ENCODE peak calls at places on chromosome X, in four cellular contexts. One of them, this sample, is unnamed.
A peak's percentile ranks its signal among the peaks of the same experiment; 100 is the strongest.

GRCh38 chrX:46754450-46755075 is 4.4 kb downstream of the SLC9A7 start:
- DNase-seq in WTC11: peak; percentile 16
- DNase-seq in HepG2: no peak
- DNase-seq in K562: no peak
- DNase-seq in this sample: no peak

GRCh38 chrX:104098151-104098808 is 14.0 kb upstream of the ZCCHC18 start:
- DNase-seq in WTC11: peak; percentile 21
- DNase-seq in HepG2: peak; percentile 22
- DNase-seq in K562: peak; percentile 31
- DNase-seq in this sample: peak; percentile 66

GRCh38 chrX:6813836-6814370 is 279.0 kb upstream of the VCX3A start:
- DNase-seq in WTC11: peak; percentile 27
- DNase-seq in HepG2: no peak
- DNase-seq in K562: no peak
- DNase-seq in this sample: no peak

GRCh38 chrX:146055733-146056132 is 238.1 kb downstream of the SLITRK2 start:
- DNase-seq in WTC11: no peak
- DNase-seq in HepG2: no peak
- DNase-seq in K562: no peak
- DNase-seq in this sample: no peak

GRCh38 chrX:48676106-48676892 is 7.3 kb upstream of the WAS start:
- DNase-seq in WTC11: peak; percentile 86
- DNase-seq in HepG2: peak; percentile 84
- DNase-seq in K562: peak; percentile 97
- DNase-seq in this sample: peak; percentile 97

GRCh38 chrX:47587091-47587891 is 5.1 kb downstream of the TIMP1 start:
- DNase-seq in WTC11: no peak
- DNase-seq in HepG2: no peak
- DNase-seq in K562: no peak
- DNase-seq in this sample: no peak

GRCh38 chrX:112163916-112164315 is 81.3 kb upstream of the TRPC5 start:
- DNase-seq in WTC11: no peak
- DNase-seq in HepG2: no peak
- DNase-seq in K562: no peak
- DNase-seq in this sample: no peak

GRCh38 chrX:155270969-155271368 is 6.7 kb upstream of the RAB39B start:
- DNase-seq in WTC11: no peak
- DNase-seq in HepG2: no peak
- DNase-seq in K562: no peak
- DNase-seq in this sample: no peak

GRCh38 chrX:74523870-74524735 is 90.3 kb downstream of the RLIM start:
- DNase-seq in WTC11: no peak
- DNase-seq in HepG2: no peak
- DNase-seq in K562: no peak
- DNase-seq in this sample: no peak

GRCh38 chrX:121333942-121334341 is 286.5 kb downstream of the GLUD2 start:
- DNase-seq in WTC11: no peak
- DNase-seq in HepG2: no peak
- DNase-seq in K562: no peak
- DNase-seq in this sample: no peak

GRCh38 chrX:54659547-54659946 is 129.5 kb downstream of the GNL3L start:
- DNase-seq in WTC11: no peak
- DNase-seq in HepG2: no peak
- DNase-seq in K562: no peak
- DNase-seq in this sample: no peak

GRCh38 chrX:3232262-3232950 is 114.0 kb downstream of the MXRA5 start:
- DNase-seq in WTC11: no peak
- DNase-seq in HepG2: no peak
- DNase-seq in K562: no peak
- DNase-seq in this sample: no peak

GRCh38 chrX:675279-675886 is 44.8 kb downstream of the SHOX start:
- DNase-seq in WTC11: no peak
- DNase-seq in HepG2: no peak
- DNase-seq in K562: no peak
- DNase-seq in this sample: no peak
- TF ChIP-seq SP1 in WTC11: no peak
- TF ChIP-seq SP1 in HepG2: no peak
- TF ChIP-seq SP1 in K562: no peak
- TF ChIP-seq SP1 in this sample: no peak

GRCh38 chrX:17703201-17703600 is 34.1 kb upstream of the SCML1 start:
- DNase-seq in WTC11: no peak
- DNase-seq in HepG2: no peak
- DNase-seq in K562: no peak
- DNase-seq in this sample: no peak
- TF ChIP-seq ELF4 in WTC11: no peak
- TF ChIP-seq ELF4 in HepG2: no peak
- TF ChIP-seq ELF4 in K562: no peak
- TF ChIP-seq ELF4 in this sample: no peak

DNA sequence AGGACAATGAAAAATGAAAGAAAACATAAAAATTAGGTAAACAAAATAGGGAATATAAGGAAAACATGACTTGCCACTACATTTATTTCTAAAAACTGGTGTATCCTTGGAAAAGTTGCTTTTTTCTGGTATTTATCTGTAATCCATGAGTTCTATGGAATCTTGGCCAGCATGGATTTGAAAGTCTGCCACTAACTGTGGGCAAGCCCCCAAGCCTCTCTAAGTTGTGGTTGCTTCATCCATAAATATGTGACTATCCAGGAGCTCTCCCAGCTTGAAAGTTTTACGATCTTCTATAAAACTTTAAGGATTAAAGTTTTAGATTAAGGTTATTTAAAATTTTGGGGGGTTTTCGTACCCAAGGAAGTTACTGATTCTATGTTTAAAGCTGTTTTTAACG is 21.8 kb downstream of the RPS6KA3 start:
- DNase-seq in WTC11: no peak
- DNase-seq in HepG2: no peak
- DNase-seq in K562: no peak
- DNase-seq in this sample: no peak
- TF ChIP-seq SP1 in WTC11: no peak
- TF ChIP-seq SP1 in HepG2: no peak
- TF ChIP-seq SP1 in K562: no peak
- TF ChIP-seq SP1 in this sample: no peak

GRCh38 chrX:340121-340520 is 21.5 kb upstream of the GTPBP6 start:
- DNase-seq in WTC11: no peak
- DNase-seq in HepG2: no peak
- DNase-seq in K562: no peak
- DNase-seq in this sample: no peak

GRCh38 chrX:338836-339400 is 20.3 kb upstream of the GTPBP6 start:
- DNase-seq in WTC11: no peak
- DNase-seq in HepG2: no peak
- DNase-seq in K562: no peak
- DNase-seq in this sample: no peak

GRCh38 chrX:340641-341423 is 22.2 kb upstream of the GTPBP6 start:
- DNase-seq in WTC11: no peak
- DNase-seq in HepG2: no peak
- DNase-seq in K562: no peak
- DNase-seq in this sample: no peak

GRCh38 chrX:344371-344901 is 25.8 kb upstream of the GTPBP6 start:
- DNase-seq in WTC11: peak; percentile 10
- DNase-seq in HepG2: no peak
- DNase-seq in K562: no peak
- DNase-seq in this sample: no peak

DNA sequence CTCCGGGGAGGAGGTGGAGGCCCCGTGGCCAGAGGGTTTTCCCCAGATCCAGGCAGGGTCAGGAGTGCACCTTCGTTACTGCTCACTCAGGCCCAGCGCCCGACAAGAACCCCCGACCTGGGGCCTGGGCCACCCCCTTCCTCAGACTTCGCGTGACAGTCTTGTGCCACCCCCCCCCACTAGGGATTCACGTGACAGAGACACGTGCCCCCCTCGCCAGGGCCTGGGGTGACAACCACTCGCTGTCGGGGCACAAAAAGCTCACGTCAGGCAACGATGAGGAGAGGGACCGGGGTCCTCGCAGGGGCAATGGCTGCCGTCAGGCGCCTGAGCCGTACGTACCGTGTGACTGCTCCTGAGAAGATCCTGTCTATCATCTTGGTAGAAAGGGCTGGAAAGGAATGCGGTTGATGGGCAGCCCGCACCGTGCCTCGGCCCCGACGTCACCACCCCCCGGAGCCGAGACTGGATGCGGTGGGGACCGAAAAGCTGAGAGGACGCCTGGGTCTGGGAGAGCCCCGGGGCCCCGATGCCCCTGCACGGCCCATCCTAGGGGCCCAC is 23.0 kb upstream of the GTPBP6 start:
- DNase-seq in WTC11: peak; percentile 8
- DNase-seq in HepG2: no peak
- DNase-seq in K562: no peak
- DNase-seq in this sample: no peak
- TF ChIP-seq ELF4 in WTC11: no peak
- TF ChIP-seq ELF4 in HepG2: no peak
- TF ChIP-seq ELF4 in K562: no peak
- TF ChIP-seq ELF4 in this sample: no peak

This sample was measured in HEK293T.